ENCODE peak calls at places on chromosomes 4 and X, in seven cellular contexts. One of them, this sample, is unnamed.

GRCh38 chr4:32249040-32249439 is 1528.9 kb downstream of the PCDH7 start:
- DNase-seq in lung: no peak
- DNase-seq in HCT116: no peak
- DNase-seq in cardiac fibroblast: no peak
- DNase-seq in heart right ventricle: no peak
- DNase-seq in GM23338: no peak
- DNase-seq in astrocyte of the cerebellum: no peak
- DNase-seq in this sample: no peak

GRCh38 chr4:40473578-40474388 is 138.7 kb downstream of the CHRNA9 start:
- DNase-seq in GM23338: no peak
- DNase-seq in astrocyte of the cerebellum: no peak
- DNase-seq in heart right ventricle: no peak
- DNase-seq in cardiac fibroblast: no peak
- DNase-seq in lung: no peak
- DNase-seq in HCT116: no peak
- DNase-seq in this sample: no peak

GRCh38 chrX:68504237-68504636 is 5.4 kb downstream of the YIPF6 start:
- DNase-seq in lung: no peak
- DNase-seq in HCT116: no peak
- DNase-seq in heart right ventricle: no peak
- DNase-seq in astrocyte of the cerebellum: no peak
- DNase-seq in GM23338: no peak
- DNase-seq in cardiac fibroblast: peak
- DNase-seq in this sample: no peak

GRCh38 chr4:105147226-105148151 is 813 bp downstream of the TET2 start:
- DNase-seq in heart right ventricle: peak
- DNase-seq in cardiac fibroblast: peak
- DNase-seq in lung: no peak
- DNase-seq in GM23338: peak
- DNase-seq in astrocyte of the cerebellum: no peak
- DNase-seq in HCT116: no peak
- DNase-seq in this sample: no peak

GRCh38 chr4:181319629-181320028 is 923.6 kb upstream of the TENM3 start:
- DNase-seq in HCT116: no peak
- DNase-seq in GM23338: peak
- DNase-seq in heart right ventricle: no peak
- DNase-seq in cardiac fibroblast: no peak
- DNase-seq in astrocyte of the cerebellum: no peak
- DNase-seq in lung: no peak
- DNase-seq in this sample: no peak

GRCh38 chrX:12956704-12957541 is 18.0 kb upstream of the TMSB4X start:
- DNase-seq in astrocyte of the cerebellum: no peak
- DNase-seq in HCT116: peak
- DNase-seq in heart right ventricle: peak
- DNase-seq in cardiac fibroblast: peak
- DNase-seq in GM23338: peak
- DNase-seq in lung: no peak
- DNase-seq in this sample: peak

GRCh38 chr4:142168181-142168580 is 531.8 kb downstream of the IL15 start:
- DNase-seq in HCT116: no peak
- DNase-seq in heart right ventricle: no peak
- DNase-seq in cardiac fibroblast: no peak
- DNase-seq in GM23338: no peak
- DNase-seq in lung: no peak
- DNase-seq in astrocyte of the cerebellum: no peak
- DNase-seq in this sample: no peak

GRCh38 chr4:130820448-130820847 is 1724.5 kb downstream of the C4orf33 start:
- DNase-seq in astrocyte of the cerebellum: no peak
- DNase-seq in lung: no peak
- DNase-seq in heart right ventricle: no peak
- DNase-seq in GM23338: no peak
- DNase-seq in cardiac fibroblast: no peak
- DNase-seq in HCT116: no peak
- DNase-seq in this sample: no peak

GRCh38 chrX:134161162-134161561 is 75.8 kb upstream of the CCDC160 start:
- DNase-seq in cardiac fibroblast: no peak
- DNase-seq in HCT116: no peak
- DNase-seq in GM23338: no peak
- DNase-seq in astrocyte of the cerebellum: no peak
- DNase-seq in lung: no peak
- DNase-seq in heart right ventricle: no peak
- DNase-seq in this sample: no peak

GRCh38 chrX:106144755-106145639 is 23.1 kb upstream of the PWWP3B start:
- DNase-seq in lung: no peak
- DNase-seq in heart right ventricle: peak
- DNase-seq in cardiac fibroblast: no peak
- DNase-seq in astrocyte of the cerebellum: no peak
- DNase-seq in GM23338: no peak
- DNase-seq in HCT116: no peak
- DNase-seq in this sample: no peak

GRCh38 chrX:7054219-7055206 is 93.0 kb upstream of the STS start:
- DNase-seq in astrocyte of the cerebellum: no peak
- DNase-seq in heart right ventricle: no peak
- DNase-seq in HCT116: no peak
- DNase-seq in GM23338: no peak
- DNase-seq in lung: no peak
- DNase-seq in cardiac fibroblast: peak
- DNase-seq in this sample: no peak

GRCh38 chrX:66994729-66995128 is 355.9 kb upstream of the EDA2R start:
- DNase-seq in astrocyte of the cerebellum: no peak
- DNase-seq in lung: no peak
- DNase-seq in heart right ventricle: no peak
- DNase-seq in cardiac fibroblast: no peak
- DNase-seq in GM23338: peak
- DNase-seq in HCT116: no peak
- DNase-seq in this sample: no peak

GRCh38 chr4:121070274-121070673 is 2.1 kb downstream of the NDNF start:
- DNase-seq in HCT116: no peak
- DNase-seq in heart right ventricle: peak
- DNase-seq in lung: peak
- DNase-seq in cardiac fibroblast: no peak
- DNase-seq in GM23338: peak
- DNase-seq in astrocyte of the cerebellum: no peak
- DNase-seq in this sample: no peak

GRCh38 chr4:6272863-6273660 is 3.4 kb downstream of the WFS1 start:
- DNase-seq in heart right ventricle: peak
- DNase-seq in GM23338: no peak
- DNase-seq in cardiac fibroblast: peak
- DNase-seq in HCT116: no peak
- DNase-seq in astrocyte of the cerebellum: peak
- DNase-seq in lung: no peak
- DNase-seq in this sample: no peak

GRCh38 chr4:147780137-147780777 is 48.4 kb downstream of the ARHGAP10 start:
- DNase-seq in HCT116: no peak
- DNase-seq in astrocyte of the cerebellum: no peak
- DNase-seq in GM23338: no peak
- DNase-seq in lung: no peak
- DNase-seq in heart right ventricle: no peak
- DNase-seq in cardiac fibroblast: no peak
- DNase-seq in this sample: no peak

GRCh38 chrX:1153940-1154339 is 58.5 kb downstream of the CRLF2 start:
- DNase-seq in lung: no peak
- DNase-seq in HCT116: no peak
- DNase-seq in cardiac fibroblast: no peak
- DNase-seq in heart right ventricle: no peak
- DNase-seq in GM23338: no peak
- DNase-seq in astrocyte of the cerebellum: no peak
- DNase-seq in this sample: peak

GRCh38 chrX:65994519-65995501 is 45.1 kb downstream of the VSIG4 start:
- DNase-seq in astrocyte of the cerebellum: no peak
- DNase-seq in heart right ventricle: no peak
- DNase-seq in cardiac fibroblast: no peak
- DNase-seq in lung: no peak
- DNase-seq in HCT116: no peak
- DNase-seq in GM23338: no peak
- DNase-seq in this sample: no peak

GRCh38 chrX:38991656-38992558 is 190.6 kb downstream of the MID1IP1 start:
- DNase-seq in HCT116: no peak
- DNase-seq in lung: no peak
- DNase-seq in heart right ventricle: no peak
- DNase-seq in cardiac fibroblast: peak
- DNase-seq in GM23338: no peak
- DNase-seq in astrocyte of the cerebellum: no peak
- DNase-seq in this sample: no peak

GRCh38 chrX:48489296-48489695 is 13.3 kb downstream of the FTSJ1 start:
- DNase-seq in cardiac fibroblast: no peak
- DNase-seq in HCT116: no peak
- DNase-seq in GM23338: no peak
- DNase-seq in heart right ventricle: no peak
- DNase-seq in lung: no peak
- DNase-seq in astrocyte of the cerebellum: no peak
- DNase-seq in this sample: no peak

GRCh38 chr4:113635739-113636437 is 125.7 kb downstream of the CAMK2D start:
- DNase-seq in astrocyte of the cerebellum: peak
- DNase-seq in HCT116: no peak
- DNase-seq in cardiac fibroblast: peak
- DNase-seq in GM23338: no peak
- DNase-seq in heart right ventricle: peak
- DNase-seq in lung: no peak
- DNase-seq in this sample: no peak

GRCh38 chr4:35229021-35229420 is 1015.3 kb downstream of the ARAP2 start:
- DNase-seq in cardiac fibroblast: no peak
- DNase-seq in heart right ventricle: no peak
- DNase-seq in HCT116: no peak
- DNase-seq in astrocyte of the cerebellum: no peak
- DNase-seq in GM23338: no peak
- DNase-seq in lung: no peak
- DNase-seq in this sample: no peak

DNA sequence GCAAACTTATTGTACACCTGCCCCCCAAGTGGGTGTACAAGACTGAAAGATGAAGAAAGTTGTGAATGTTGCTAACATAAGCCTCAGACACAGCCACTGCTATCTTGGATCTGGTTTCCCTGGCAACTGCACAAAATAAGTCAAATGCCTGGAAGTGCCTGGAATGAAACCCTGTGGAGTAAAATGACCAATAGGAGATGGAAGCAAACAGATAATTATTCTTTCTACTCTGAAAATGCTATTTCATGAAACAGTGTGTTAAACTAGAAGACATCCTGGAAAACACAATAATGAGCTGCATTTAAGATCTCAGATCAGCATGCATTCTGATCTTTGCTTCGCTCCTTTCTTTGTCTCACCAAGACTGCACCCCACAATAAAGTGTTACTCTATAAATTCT is 1016.0 kb downstream of the ARAP2 start:
- DNase-seq in cardiac fibroblast: no peak
- DNase-seq in heart right ventricle: no peak
- DNase-seq in HCT116: no peak
- DNase-seq in GM23338: no peak
- DNase-seq in lung: no peak
- DNase-seq in astrocyte of the cerebellum: no peak
- DNase-seq in this sample: no peak
- TF ChIP-seq CTCF in cardiac fibroblast: no peak
- TF ChIP-seq CTCF in heart right ventricle: no peak
- TF ChIP-seq CTCF in HCT116: no peak
- TF ChIP-seq CTCF in GM23338: no peak
- TF ChIP-seq CTCF in lung: no peak
- TF ChIP-seq CTCF in astrocyte of the cerebellum: no peak
- TF ChIP-seq CTCF in this sample: no peak

DNA sequence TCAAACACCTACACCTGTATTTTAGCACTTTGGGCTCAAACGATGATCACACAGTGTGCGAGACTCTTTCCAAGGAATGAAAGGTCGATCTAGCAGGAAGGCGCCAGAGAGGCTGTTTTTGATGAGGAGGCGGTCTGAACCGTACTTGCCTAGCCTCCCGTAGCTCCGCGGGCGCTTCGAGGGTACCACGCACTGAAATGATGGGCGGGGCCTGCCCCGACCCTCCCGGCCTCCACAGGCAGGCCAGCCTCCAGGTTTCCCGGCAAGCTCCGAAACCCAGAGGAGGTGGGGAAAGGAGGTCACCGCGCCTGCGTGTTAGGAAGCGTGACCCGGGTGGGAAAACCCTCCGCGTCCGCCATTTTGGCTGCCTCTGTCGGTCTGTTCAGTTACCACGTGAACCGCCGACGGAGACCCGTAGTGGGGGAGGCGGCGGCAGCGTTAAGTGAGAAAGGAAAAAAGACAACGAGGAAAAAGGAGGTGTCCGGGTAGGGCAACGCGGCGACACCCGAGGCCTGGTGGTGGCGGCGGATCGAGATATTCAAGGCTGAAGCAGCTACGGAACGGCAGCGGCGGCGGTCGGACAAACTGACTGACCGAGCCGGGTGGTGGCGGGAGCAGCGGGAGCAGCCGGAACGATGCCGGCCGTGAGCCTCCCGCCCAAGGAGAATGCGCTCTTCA is at the start of gene NAA15:
- DNase-seq in heart right ventricle: peak
- DNase-seq in cardiac fibroblast: peak
- DNase-seq in astrocyte of the cerebellum: peak
- DNase-seq in HCT116: peak
- DNase-seq in lung: peak
- DNase-seq in GM23338: peak
- DNase-seq in this sample: peak
- TF ChIP-seq CTCF in heart right ventricle: no peak
- TF ChIP-seq CTCF in cardiac fibroblast: no peak
- TF ChIP-seq CTCF in astrocyte of the cerebellum: no peak
- TF ChIP-seq CTCF in HCT116: no peak
- TF ChIP-seq CTCF in lung: no peak
- TF ChIP-seq CTCF in GM23338: no peak
- TF ChIP-seq CTCF in this sample: no peak

DNA sequence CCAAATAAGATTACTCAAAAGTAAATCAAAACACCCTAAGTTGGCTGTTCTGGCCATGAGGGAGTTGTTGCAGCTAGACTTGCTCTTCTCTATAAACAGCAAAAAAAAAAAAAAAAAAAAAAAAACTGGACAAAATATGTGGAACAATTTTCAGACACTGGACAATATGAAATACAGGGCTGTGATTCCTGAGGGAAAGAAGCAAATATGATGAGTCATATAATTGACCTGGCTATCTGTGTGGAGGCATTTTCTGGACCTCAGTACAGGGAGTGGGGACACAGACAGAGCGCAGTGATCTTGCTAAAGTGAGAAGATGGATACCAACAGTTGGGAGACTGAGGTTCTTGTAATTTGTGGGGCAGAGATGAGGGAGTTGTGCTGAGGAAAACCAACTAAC is 192.0 kb upstream of the HAND2 start:
- DNase-seq in lung: no peak
- DNase-seq in astrocyte of the cerebellum: no peak
- DNase-seq in HCT116: no peak
- DNase-seq in GM23338: no peak
- DNase-seq in cardiac fibroblast: no peak
- DNase-seq in heart right ventricle: no peak
- DNase-seq in this sample: no peak
- TF ChIP-seq CTCF in lung: no peak
- TF ChIP-seq CTCF in astrocyte of the cerebellum: no peak
- TF ChIP-seq CTCF in HCT116: no peak
- TF ChIP-seq CTCF in GM23338: no peak
- TF ChIP-seq CTCF in cardiac fibroblast: no peak
- TF ChIP-seq CTCF in heart right ventricle: no peak
- TF ChIP-seq CTCF in this sample: no peak

DNA sequence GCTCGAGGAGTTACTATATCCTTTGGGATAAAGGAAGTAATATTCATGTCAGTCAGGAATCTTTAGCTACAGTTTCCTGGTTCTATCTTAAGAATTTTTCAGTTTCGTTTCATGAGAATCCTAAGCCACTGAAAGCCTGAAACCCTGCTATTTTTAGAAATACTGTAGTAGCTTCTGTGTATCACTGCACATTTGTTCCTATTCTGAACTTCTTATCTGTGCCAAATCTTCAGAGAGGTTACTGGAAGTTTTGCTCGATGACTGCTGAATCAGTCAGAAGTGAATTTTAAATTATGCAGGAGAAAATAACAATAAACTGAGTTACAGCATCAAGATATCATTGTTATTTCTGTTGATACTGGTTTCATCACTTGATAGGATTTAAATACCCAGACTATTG is 249.3 kb downstream of the TENM3 start:
- DNase-seq in GM23338: no peak
- DNase-seq in heart right ventricle: no peak
- DNase-seq in cardiac fibroblast: peak
- DNase-seq in lung: no peak
- DNase-seq in astrocyte of the cerebellum: peak
- DNase-seq in HCT116: no peak
- DNase-seq in this sample: no peak
- TF ChIP-seq CTCF in GM23338: no peak
- TF ChIP-seq CTCF in heart right ventricle: no peak
- TF ChIP-seq CTCF in cardiac fibroblast: no peak
- TF ChIP-seq CTCF in lung: no peak
- TF ChIP-seq CTCF in astrocyte of the cerebellum: no peak
- TF ChIP-seq CTCF in HCT116: no peak
- TF ChIP-seq CTCF in this sample: no peak